ENCODE peak calls at places on chromosome 9, in seven cellular contexts. D, P, T, Q, Y, V and K are unnamed samples.

GRCh38 chr9:90127923-90128322 is 514.7 kb downstream of the DIRAS2 start:
- DNase-seq in D (no peak), P (no peak), T (no peak), Q (no peak), Y (no peak), V (no peak), K (no peak)

GRCh38 chr9:133377721-133378216 is 1.6 kb downstream of the STKLD1 start:
- DNase-seq in D (no peak), P (no peak), T (no peak), Q (no peak), Y (no peak), V (no peak), K (no peak)

GRCh38 chr9:93427655-93428379 is 23.7 kb upstream of the FAM120A start:
- DNase-seq in D (no peak), P (no peak), T (no peak), Q (no peak), Y (no peak), V (no peak), K (no peak)

GRCh38 chr9:136309101-136309801 is 5.4 kb upstream of the CCDC187 start:
- DNase-seq in D (no peak), P (no peak), T (no peak), Q (no peak), Y (no peak), V (peak), K (no peak)

GRCh38 chr9:32955655-32956478 is 45.6 kb downstream of the APTX start:
- DNase-seq in D (no peak), P (no peak), T (no peak), Q (no peak), Y (no peak), V (no peak), K (no peak)

GRCh38 chr9:708556-709432 is 132.7 kb upstream of the DMRT1 start:
- DNase-seq in D (no peak), P (no peak), T (no peak), Q (no peak), Y (no peak), V (no peak), K (no peak)

GRCh38 chr9:106920091-106920490 is 57.1 kb downstream of the ZNF462 start:
- DNase-seq in D (no peak), P (no peak), T (no peak), Q (no peak), Y (no peak), V (no peak), K (no peak)

GRCh38 chr9:88927510-88927909 is 63.8 kb upstream of the S1PR3 start:
- DNase-seq in D (no peak), P (no peak), T (no peak), Q (no peak), Y (no peak), V (no peak), K (no peak)

GRCh38 chr9:16417101-16417500 is 453.4 kb downstream of the BNC2 start:
- DNase-seq in D (no peak), P (no peak), T (no peak), Q (no peak), Y (no peak), V (no peak), K (no peak)

GRCh38 chr9:32701321-32702022 is 66.0 kb upstream of the TAF1L start:
- DNase-seq in D (no peak), P (no peak), T (no peak), Q (no peak), Y (no peak), V (no peak), K (no peak)

GRCh38 chr9:21817176-21817575 is 14.7 kb downstream of the MTAP start:
- DNase-seq in D (no peak), P (no peak), T (no peak), Q (no peak), Y (no peak), V (no peak), K (no peak)

GRCh38 chr9:27489087-27489876 is 34.8 kb upstream of the IFNK start:
- DNase-seq in D (no peak), P (no peak), T (peak), Q (no peak), Y (no peak), V (no peak), K (no peak)

GRCh38 chr9:87684627-87685204 is 41.2 kb upstream of the CTSL start:
- DNase-seq in D (no peak), P (no peak), T (peak), Q (peak), Y (no peak), V (no peak), K (no peak)

GRCh38 chr9:85332487-85332886 is 409.3 kb downstream of the AGTPBP1 start:
- DNase-seq in D (no peak), P (no peak), T (no peak), Q (peak), Y (no peak), V (no peak), K (no peak)

GRCh38 chr9:119601632-119602031 is 232.4 kb upstream of the BRINP1 start:
- DNase-seq in D (no peak), P (no peak), T (no peak), Q (no peak), Y (no peak), V (no peak), K (no peak)

GRCh38 chr9:28801144-28801799 is 1228.0 kb upstream of the C9orf72 start:
- DNase-seq in D (no peak), P (no peak), T (no peak), Q (no peak), Y (no peak), V (no peak), K (no peak)

GRCh38 chr9:108600896-108601295 is 254.9 kb downstream of the ACTL7B start:
- DNase-seq in D (no peak), P (no peak), T (no peak), Q (no peak), Y (no peak), V (no peak), K (no peak)

GRCh38 chr9:76704601-76705204 is 59.5 kb upstream of the PCA3 start:
- DNase-seq in D (no peak), P (peak), T (no peak), Q (peak), Y (no peak), V (peak), K (peak)

GRCh38 chr9:98773721-98774120 is 22.6 kb downstream of the ANKS6 start:
- DNase-seq in D (no peak), P (no peak), T (no peak), Q (no peak), Y (no peak), V (no peak), K (no peak)

GRCh38 chr9:79107911-79108676 is 463.7 kb upstream of the TLE4 start:
- DNase-seq in D (no peak), P (no peak), T (no peak), Q (no peak), Y (no peak), V (no peak), K (no peak)